ENCODE peak calls at places on chromosome 13, in nine cellular contexts. K is cardiac fibroblast; U is activated B cell treated with CpG ODN at 0.5 μM for 24 hours; Y is activated T-cell treated with anti-CD3 and anti-CD28 coated beads for 4 hours; B is AG04450; R is CD8-positive, alpha-beta T cell; I is D341Med; E is MG63; M is brain microvascular endothelial cell. C is an unnamed sample.

GRCh38 chr13:23731709-23732108 is 157.5 kb downstream of the MIPEP start:
- DNase-seq in B (no peak), R (no peak), Y (no peak), I (no peak), M (no peak), U (no peak), K (no peak), E (no peak), C (no peak)

GRCh38 chr13:39835253-39835652 is 179.8 kb downstream of the COG6 start:
- DNase-seq in K (no peak), Y (no peak), R (no peak), U (no peak), E (peak; percentile 11), M (peak; percentile 48), B (no peak), I (no peak), C (no peak)

GRCh38 chr13:26538363-26539317 is 18.8 kb upstream of the WASF3 start:
- DNase-seq in I (peak; percentile 63), U (no peak), Y (no peak), R (no peak), E (peak; percentile 13), M (no peak), B (no peak), K (peak; percentile 22), C (no peak)

GRCh38 chr13:26983533-26984315 is 187.9 kb downstream of the USP12 start:
- DNase-seq in K (peak; percentile 26), U (no peak), I (no peak), M (no peak), B (no peak), R (no peak), Y (no peak), E (no peak), C (peak; percentile 42)

GRCh38 chr13:76231522-76232167 is 595.5 kb downstream of the LMO7 start:
- DNase-seq in K (no peak), I (no peak), E (no peak), R (no peak), Y (no peak), U (no peak), M (no peak), B (no peak), C (no peak)

GRCh38 chr13:48806522-48806921 is 152.8 kb downstream of the CYSLTR2 start:
- DNase-seq in M (no peak), B (no peak), U (no peak), K (no peak), E (peak; percentile 22), Y (no peak), R (no peak), I (no peak), C (no peak)

GRCh38 chr13:43021926-43022670 is 1.3 kb upstream of the DNAJC15 start:
- DNase-seq in K (peak; percentile 86), I (no peak), R (no peak), M (no peak), Y (no peak), E (no peak), B (no peak), U (no peak), C (no peak)

GRCh38 chr13:85930108-85930507 is 130.9 kb upstream of the SLITRK6 start:
- DNase-seq in Y (no peak), B (no peak), K (no peak), E (no peak), I (no peak), U (no peak), M (no peak), R (no peak), C (no peak)

GRCh38 chr13:50592412-50593145 is 250.9 kb downstream of the DLEU7 start:
- DNase-seq in R (no peak), I (no peak), E (no peak), U (no peak), M (no peak), Y (no peak), K (peak; percentile 50), B (no peak), C (peak; percentile 79)

GRCh38 chr13:99655351-99656091 is 154.2 kb downstream of the TM9SF2 start:
- DNase-seq in I (no peak), B (no peak), R (no peak), Y (no peak), M (peak; percentile 78), E (no peak), K (no peak), U (no peak), C (peak; percentile 90)

GRCh38 chr13:80336335-80336734 is 4.6 kb downstream of the SPRY2 start:
- DNase-seq in R (no peak), I (no peak), K (peak; percentile 63), Y (no peak), U (no peak), M (no peak), E (no peak), B (no peak), C (peak; percentile 52)

GRCh38 chr13:83996415-83996814 is 114.1 kb upstream of the SLITRK1 start:
- DNase-seq in B (no peak), E (no peak), U (no peak), I (no peak), R (no peak), M (no peak), Y (no peak), K (no peak), C (no peak)

GRCh38 chr13:108322206-108322824 is 52.8 kb downstream of the TNFSF13B start:
- DNase-seq in U (no peak), R (no peak), K (peak; percentile 60), I (no peak), E (no peak), Y (no peak), M (peak; percentile 22), B (peak; percentile 4), C (peak; percentile 66)

GRCh38 chr13:110464547-110465343 is 96.8 kb downstream of the RAB20 start:
- DNase-seq in Y (no peak), I (no peak), R (no peak), K (no peak), E (no peak), U (no peak), M (no peak), B (no peak), C (no peak)

GRCh38 chr13:112136095-112136494 is 69.1 kb downstream of the SOX1 start:
- DNase-seq in I (no peak), E (no peak), Y (no peak), R (no peak), B (no peak), U (no peak), K (no peak), M (no peak), C (no peak)

GRCh38 chr13:63327584-63327983 is 1911.9 kb upstream of the PCDH20 start:
- DNase-seq in R (no peak), K (no peak), Y (no peak), M (no peak), U (no peak), B (no peak), E (no peak), I (no peak), C (no peak)

GRCh38 chr13:85666356-85666755 is 132.9 kb downstream of the SLITRK6 start:
- DNase-seq in Y (no peak), U (no peak), B (no peak), R (no peak), E (no peak), M (no peak), K (no peak), I (no peak), C (no peak)

C was measured in fibroblast of lung.